ENCODE peak calls at places on chromosomes 3 and 15, in four cellular contexts. K is foreskin fibroblast, O is heart left ventricle, Q is neural progenitor cell. L is an unnamed sample.

GRCh38 chr3:166472015-166472414 is 634.8 kb upstream of the BCHE start:
- DNase-seq in K (no peak), O (no peak), Q (no peak), L (no peak)

GRCh38 chr3:52820741-52821140 is 9.7 kb downstream of the ITIH4 start:
- DNase-seq in K (peak; percentile 41), O (no peak), Q (peak; percentile 76), L (peak; percentile 52)

GRCh38 chr3:128914966-128915645 is 35.7 kb downstream of the ACAD9 start:
- DNase-seq in K (no peak), O (no peak), Q (no peak), L (no peak)

GRCh38 chr3:62659660-62660059 is 215.6 kb downstream of the CADPS start:
- DNase-seq in K (no peak), O (no peak), Q (no peak), L (no peak)

GRCh38 chr3:169252535-169252934 is 411.0 kb downstream of the MECOM start:
- DNase-seq in K (no peak), O (no peak), Q (no peak), L (no peak)

GRCh38 chr3:31748281-31749245 is 215.8 kb downstream of the STT3B start:
- DNase-seq in K (no peak), O (no peak), Q (no peak), L (no peak)

GRCh38 chr15:40928351-40928974 is 677 bp upstream of the DLL4 start:
- DNase-seq in K (no peak), O (no peak), Q (peak; percentile 55), L (no peak)

GRCh38 chr3:58001979-58002378 is 6.2 kb upstream of the FLNB start:
- DNase-seq in K (no peak), O (no peak), Q (no peak), L (no peak)

GRCh38 chr3:119580148-119580760 is 962 bp downstream of the ADPRH start:
- DNase-seq in K (peak; percentile 45), O (no peak), Q (peak; percentile 74), L (peak; percentile 16)

GRCh38 chr15:85063088-85063487 is 81.4 kb downstream of the PDE8A start:
- DNase-seq in K (peak; percentile 8), O (no peak), Q (no peak), L (no peak)

GRCh38 chr3:184567924-184568590 is 6.5 kb downstream of the EPHB3 start:
- DNase-seq in K (peak; percentile 36), O (peak; percentile 60), Q (no peak), L (no peak)

GRCh38 chr3:107795514-107796094 is 272.8 kb downstream of the BBX start:
- DNase-seq in K (no peak), O (no peak), Q (no peak), L (no peak)

GRCh38 chr15:94359716-94360115 is 128.4 kb downstream of the MCTP2 start:
- DNase-seq in K (no peak), O (no peak), Q (no peak), L (no peak)

GRCh38 chr3:33490641-33491241 is 50.5 kb upstream of the UBP1 start:
- DNase-seq in K (no peak), O (no peak), Q (no peak), L (no peak)

GRCh38 chr3:173826901-173827609 is 429.5 kb downstream of the NLGN1 start:
- DNase-seq in K (peak; percentile 57), O (no peak), Q (no peak), L (no peak)

GRCh38 chr3:48614044-48614443 is 4.6 kb upstream of the UQCRC1 start:
- DNase-seq in K (peak; percentile 87), O (no peak), Q (no peak), L (no peak)

GRCh38 chr3:183085634-183086390 is 13.5 kb downstream of the MCCC1 start:
- DNase-seq in K (peak; percentile 19), O (no peak), Q (peak; percentile 78), L (peak; percentile 31)

GRCh38 chr3:30156586-30157498 is 449.6 kb upstream of the TGFBR2 start:
- DNase-seq in K (peak; percentile 56), O (no peak), Q (no peak), L (no peak)

GRCh38 chr15:81336568-81336967 is 12.6 kb upstream of the STARD5 start:
- DNase-seq in K (peak; percentile 65), O (no peak), Q (no peak), L (no peak)

GRCh38 chr3:122635789-122636188 is 44.9 kb upstream of the PARP14 start:
- DNase-seq in K (peak; percentile 17), O (no peak), Q (no peak), L (no peak)

GRCh38 chr3:34216713-34217346 is 418.4 kb downstream of the PDCD6IP start:
- DNase-seq in K (no peak), O (no peak), Q (no peak), L (no peak)

GRCh38 chr3:150020527-150020926 is 49.8 kb upstream of the PFN2 start:
- DNase-seq in K (peak; percentile 75), O (no peak), Q (no peak), L (no peak)

GRCh38 chr3:122231781-122232180 is 48.3 kb downstream of the CASR start:
- DNase-seq in K (no peak), O (no peak), Q (no peak), L (no peak)

GRCh38 chr3:147655236-147655635 is 246.1 kb downstream of the ZIC1 start:
- DNase-seq in K (no peak), O (no peak), Q (no peak), L (no peak)

GRCh38 chr3:66012711-66013110 is 26.0 kb downstream of the MAGI1 start:
- DNase-seq in K (no peak), O (no peak), Q (no peak), L (no peak)

GRCh38 chr3:143831208-143831607 is 17.1 kb downstream of the SLC9A9 start:
- DNase-seq in K (peak; percentile 71), O (no peak), Q (no peak), L (no peak)

GRCh38 chr3:32816439-32817194 is 1.2 kb upstream of the TRIM71 start:
- DNase-seq in K (peak; percentile 51), O (no peak), Q (peak; percentile 96), L (peak; percentile 83)

GRCh38 chr3:68070186-68070585 is 415.8 kb upstream of the SUCLG2 start:
- DNase-seq in K (no peak), O (peak; percentile 30), Q (no peak), L (no peak)

GRCh38 chr3:172112348-172113123 is 73.2 kb downstream of the FNDC3B start:
- DNase-seq in K (no peak), O (no peak), Q (no peak), L (no peak)

GRCh38 chr3:13111173-13111873 is 38.1 kb upstream of the IQSEC1 start:
- DNase-seq in K (no peak), O (no peak), Q (no peak), L (no peak)

GRCh38 chr3:61057491-61057890 is 193.8 kb downstream of the FHIT start:
- DNase-seq in K (no peak), O (no peak), Q (no peak), L (no peak)

GRCh38 chr3:97927699-97928098 is 44.5 kb downstream of the RIOX2 start:
- DNase-seq in K (peak; percentile 64), O (no peak), Q (no peak), L (no peak)

GRCh38 chr15:70505411-70505919 is 257.9 kb downstream of the UACA start:
- DNase-seq in K (peak; percentile 81), O (no peak), Q (no peak), L (no peak)

GRCh38 chr15:62770752-62771151 is 271.8 kb upstream of the TPM1 start:
- DNase-seq in K (peak; percentile 85), O (no peak), Q (no peak), L (no peak)

GRCh38 chr3:131193671-131194291 is 167.1 kb downstream of the NEK11 start:
- DNase-seq in K (no peak), O (no peak), Q (no peak), L (no peak)
- TF ChIP-seq CTCF in K (peak; percentile 5), O (no peak), Q (peak; percentile 22), L (no peak)

GRCh38 chr3:42033741-42034140 is 57.4 kb upstream of the TRAK1 start:
- DNase-seq in K (peak; percentile 67), O (no peak), Q (no peak), L (no peak)

GRCh38 chr3:42031808-42032475 is 59.2 kb upstream of the TRAK1 start:
- DNase-seq in K (peak; percentile 60), O (no peak), Q (peak; percentile 59), L (no peak)

GRCh38 chr3:42035007-42035406 is 56.1 kb upstream of the TRAK1 start:
- DNase-seq in K (no peak), O (no peak), Q (no peak), L (no peak)

GRCh38 chr3:42035816-42036482 is 55.2 kb upstream of the TRAK1 start:
- DNase-seq in K (peak; percentile 28), O (no peak), Q (no peak), L (no peak)

DNA sequence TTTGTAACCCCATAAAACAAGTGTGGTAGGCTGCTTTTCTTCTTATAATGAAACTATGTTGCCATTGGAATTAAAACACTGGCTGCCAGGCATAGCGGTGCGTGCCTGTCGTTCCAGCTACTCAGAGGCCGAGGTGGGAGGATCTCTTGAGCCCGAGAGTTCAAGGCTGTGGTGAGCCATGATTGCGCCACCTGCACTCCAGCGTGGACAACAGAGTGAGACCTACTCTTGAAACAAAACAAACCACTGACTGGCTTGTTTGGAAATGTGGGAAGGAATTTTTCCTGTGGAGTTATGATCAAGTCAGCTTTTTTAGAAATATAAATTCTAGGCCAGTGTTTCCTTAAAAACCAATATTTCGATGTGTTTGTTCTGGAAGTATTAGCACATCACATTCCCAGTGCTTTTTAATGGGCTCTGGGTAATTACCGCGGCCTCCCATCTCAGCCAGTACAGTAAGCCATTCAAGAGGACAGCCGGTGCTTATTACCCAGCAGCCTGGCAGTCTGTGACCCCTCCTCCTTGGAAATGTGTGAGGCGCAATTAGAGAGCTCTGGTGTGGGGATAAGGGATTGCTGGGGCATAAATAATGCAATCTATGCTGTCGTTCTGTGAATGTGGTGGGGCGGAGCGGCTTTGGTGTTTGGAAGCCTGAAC is 58.3 kb upstream of the TRAK1 start:
- DNase-seq in K (peak; percentile 98), O (peak; percentile 73), Q (peak; percentile 91), L (peak; percentile 33)
- TF ChIP-seq CTCF in K (no peak), O (no peak), Q (no peak), L (no peak)

GRCh38 chr3:42711491-42712343 is 9.1 kb upstream of the HHATL start:
- DNase-seq in K (peak; percentile 17), O (no peak), Q (no peak), L (no peak)
- TF ChIP-seq CTCF in K (no peak), O (no peak), Q (no peak), L (no peak)

DNA sequence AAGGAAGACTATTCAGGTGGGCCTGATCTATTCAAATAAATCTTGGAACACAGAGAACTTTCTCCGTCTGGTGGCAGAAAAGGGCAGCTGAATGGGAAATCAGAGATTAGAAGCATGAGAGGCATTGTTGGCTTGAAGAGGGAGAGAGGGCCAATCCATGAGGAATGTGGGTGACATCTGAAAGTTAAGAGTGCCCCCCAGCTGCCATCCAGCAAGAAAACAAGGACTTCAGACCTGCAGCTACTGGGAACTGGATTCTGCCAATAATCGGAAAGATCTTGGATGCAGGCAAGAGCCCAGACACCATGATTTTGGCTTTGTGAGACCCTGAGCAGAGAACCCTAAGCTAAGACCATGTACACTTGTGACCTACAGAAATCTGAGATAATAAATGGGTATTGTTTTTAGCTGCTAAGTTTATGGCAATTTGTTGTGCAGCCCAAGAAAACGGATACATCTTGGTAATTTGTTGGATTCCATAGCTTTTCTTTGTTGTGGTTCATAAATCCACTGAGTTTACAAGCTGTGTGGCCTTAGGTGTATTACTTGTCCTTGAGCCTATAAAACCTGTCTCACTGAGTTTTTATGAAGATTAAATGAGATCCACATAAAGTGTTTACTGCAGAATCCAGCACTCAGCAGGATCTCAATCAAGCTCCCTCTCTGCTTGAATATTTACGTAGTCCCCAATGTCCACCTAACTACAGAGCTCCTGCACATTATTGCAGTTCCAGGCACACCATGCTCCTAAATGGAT is 82.1 kb upstream of the PRTG start:
- DNase-seq in K (no peak), O (no peak), Q (peak; percentile 59), L (no peak)
- TF ChIP-seq CTCF in K (no peak), O (no peak), Q (peak; percentile 50), L (no peak)